ENCODE peak calls at places on chromosomes 13 and 19, in four cellular contexts. Q, X, V and B are unnamed samples.
A peak's percentile ranks its signal among the peaks of the same experiment; 100 is the strongest.

GRCh38 chr19:45156751-45157150 is 4.0 kb downstream of the NKPD1 start:
- DNase-seq in Q (no peak), X (no peak), V (no peak), B (no peak)

GRCh38 chr19:54189668-54190502 is 505 bp upstream of the MBOAT7 start:
- DNase-seq in Q (peak; percentile 97), X (peak; percentile 100), V (peak; percentile 100), B (peak; percentile 93)

GRCh38 chr19:10228925-10229324 is 2.2 kb downstream of the S1PR2 start:
- DNase-seq in Q (no peak), X (peak; percentile 48), V (peak; percentile 71), B (peak; percentile 59)

GRCh38 chr19:42175952-42176648 is 41.4 kb downstream of the DEDD2 start:
- DNase-seq in Q (no peak), X (no peak), V (no peak), B (peak; percentile 33)

GRCh38 chr13:46659413-46660065 is 106.6 kb downstream of the LRCH1 start:
- DNase-seq in Q (no peak), X (peak; percentile 69), V (no peak), B (no peak)

GRCh38 chr19:2476451-2477140 is 669 bp downstream of the GADD45B start:
- DNase-seq in Q (no peak), X (no peak), V (no peak), B (peak; percentile 38)

GRCh38 chr19:49142866-49143335 is 12.3 kb downstream of the HRC start:
- DNase-seq in Q (no peak), X (no peak), V (peak; percentile 94), B (peak; percentile 89)

GRCh38 chr13:113990321-113990837 is 16.5 kb upstream of the C13orf46 start:
- DNase-seq in Q (no peak), X (no peak), V (no peak), B (no peak)

GRCh38 chr19:2167896-2168618 is 4.3 kb downstream of the DOT1L start:
- DNase-seq in Q (peak; percentile 87), X (peak; percentile 24), V (peak; percentile 79), B (no peak)

GRCh38 chr13:102881819-102882686 is 36.2 kb downstream of the ERCC5 start:
- DNase-seq in Q (no peak), X (no peak), V (no peak), B (no peak)

GRCh38 chr19:41925208-41926003 is 2.8 kb downstream of the ERFL start:
- DNase-seq in Q (no peak), X (no peak), V (no peak), B (no peak)

GRCh38 chr19:14174883-14175282 is 31.1 kb downstream of the ADGRL1 start:
- DNase-seq in Q (no peak), X (no peak), V (no peak), B (no peak)

GRCh38 chr19:20278342-20278741 is 111.3 kb downstream of the ZNF486 start:
- DNase-seq in Q (no peak), X (peak; percentile 30), V (no peak), B (no peak)

GRCh38 chr13:48653074-48654054 is at the start of gene CYSLTR2:
- DNase-seq in Q (peak; percentile 35), X (no peak), V (no peak), B (no peak)

GRCh38 chr19:2775556-2776430 is 7.3 kb downstream of the SGTA start:
- DNase-seq in Q (no peak), X (peak; percentile 88), V (peak; percentile 64), B (no peak)

GRCh38 chr19:47436712-47437401 is 17.5 kb upstream of the MEIS3 start:
- DNase-seq in Q (no peak), X (peak; percentile 50), V (peak; percentile 85), B (peak; percentile 83)

GRCh38 chr19:13155472-13156284 is 5.5 kb downstream of the IER2 start:
- DNase-seq in Q (no peak), X (peak; percentile 69), V (peak; percentile 88), B (no peak)

GRCh38 chr13:50400930-50401553 is 385.8 kb downstream of the KCNRG start:
- DNase-seq in Q (no peak), X (peak; percentile 5), V (no peak), B (no peak)

GRCh38 chr13:31978021-31978420 is 53.6 kb upstream of the FRY start:
- DNase-seq in Q (no peak), X (no peak), V (no peak), B (no peak)

GRCh38 chr13:113075711-113076110 is 29.9 kb upstream of the F7 start:
- DNase-seq in Q (no peak), X (no peak), V (no peak), B (no peak)

GRCh38 chr19:17560205-17560595 is 4.8 kb downstream of the COLGALT1 start:
- DNase-seq in Q (no peak), X (no peak), V (no peak), B (no peak)

GRCh38 chr19:498591-498950 is 2.3 kb downstream of the MADCAM1 start:
- DNase-seq in Q (no peak), X (no peak), V (no peak), B (no peak)

GRCh38 chr13:85729296-85729695 is 69.9 kb downstream of the SLITRK6 start:
- DNase-seq in Q (no peak), X (no peak), V (no peak), B (no peak)

GRCh38 chr19:844300-844971 is 3.6 kb downstream of the PRTN3 start:
- DNase-seq in Q (no peak), X (no peak), V (peak; percentile 66), B (no peak)

GRCh38 chr19:48975947-48976847 is 11.1 kb downstream of the FTL start:
- DNase-seq in Q (no peak), X (no peak), V (peak; percentile 76), B (peak; percentile 57)

GRCh38 chr13:41700790-41701310 is 243.5 kb downstream of the RGCC start:
- DNase-seq in Q (no peak), X (no peak), V (peak; percentile 28), B (no peak)

GRCh38 chr13:40058757-40059236 is 403.3 kb downstream of the COG6 start:
- DNase-seq in Q (peak; percentile 61), X (no peak), V (no peak), B (no peak)

GRCh38 chr13:40057228-40057627 is 401.8 kb downstream of the COG6 start:
- DNase-seq in Q (no peak), X (no peak), V (no peak), B (no peak)

GRCh38 chr13:40048551-40048950 is 393.1 kb downstream of the COG6 start:
- DNase-seq in Q (no peak), X (no peak), V (no peak), B (no peak)

GRCh38 chr13:40052954-40053353 is 397.5 kb downstream of the COG6 start:
- DNase-seq in Q (no peak), X (no peak), V (no peak), B (no peak)

GRCh38 chr13:40053401-40053800 is 397.9 kb downstream of the COG6 start:
- DNase-seq in Q (no peak), X (no peak), V (no peak), B (no peak)
- TF ChIP-seq FOXM1 in Q (no peak), X (no peak), V (no peak), B (no peak)

GRCh38 chr19:52665529-52665928 is 27.4 kb upstream of the ZNF83 start:
- DNase-seq in Q (no peak), X (no peak), V (peak; percentile 81), B (no peak)
- TF ChIP-seq TARDBP in Q (no peak), X (no peak), V (no peak), B (no peak)

GRCh38 chr13:65143920-65144319 is 2086.2 kb downstream of the PCDH9 start:
- DNase-seq in Q (no peak), X (no peak), V (no peak), B (no peak)

GRCh38 chr13:65154661-65155447 is 2075.3 kb downstream of the PCDH9 start:
- DNase-seq in Q (peak; percentile 31), X (no peak), V (no peak), B (no peak)

DNA sequence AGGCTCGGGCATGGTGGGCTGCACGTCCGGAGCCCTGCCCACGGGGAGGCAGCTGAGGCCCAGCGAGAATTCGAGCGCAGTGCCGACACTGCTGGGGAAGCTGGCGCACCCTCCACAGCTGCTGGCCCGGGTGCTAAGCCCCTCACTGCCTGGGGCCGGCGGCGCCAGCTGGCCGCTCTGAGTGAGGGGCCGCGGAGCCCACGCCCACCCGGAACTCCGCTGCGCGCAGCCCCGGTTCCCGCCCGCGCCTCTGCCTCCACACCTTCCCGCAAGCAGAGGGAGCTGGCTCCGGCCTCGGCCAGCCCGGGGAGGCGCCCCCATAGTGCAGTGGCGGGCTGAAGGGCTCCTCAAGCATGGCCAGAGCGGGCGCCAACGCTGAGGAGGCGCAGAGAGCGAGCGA is 2080.4 kb downstream of the PCDH9 start:
- DNase-seq in Q (no peak), X (no peak), V (peak; percentile 25), B (no peak)
- TF ChIP-seq FOXK2 in Q (no peak), X (no peak), V (no peak), B (no peak)

DNA sequence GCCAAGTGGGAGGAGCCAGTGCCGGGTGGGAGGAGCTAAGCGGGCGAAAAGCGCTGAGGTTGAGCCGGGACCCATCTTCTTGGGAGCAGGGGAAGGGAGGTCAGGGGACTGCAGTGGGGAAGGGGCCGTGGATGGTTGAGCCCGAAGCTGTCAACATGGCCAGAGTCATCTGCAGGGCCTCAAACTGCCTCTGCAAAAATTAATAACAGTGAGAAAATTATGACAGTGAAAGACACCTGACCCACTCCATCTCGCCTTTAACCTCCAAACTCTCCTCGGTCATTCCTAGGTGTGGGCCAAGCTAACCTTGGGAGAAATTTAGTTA is 30.1 kb downstream of the ZNF557 start:
- DNase-seq in Q (no peak), X (no peak), V (no peak), B (no peak)
- TF ChIP-seq FOXM1 in Q (no peak), X (no peak), V (no peak), B (no peak)